ENCODE peak calls at places on chromosomes 6 and 20, in four cellular contexts. W is CD4-positive, CD25-positive, alpha-beta regulatory T cell; V is pancreas; X is neural progenitor cell. P is an unnamed sample.

GRCh38 chr20:2871555-2872303 is 1.6 kb upstream of the PTPRA start:
- DNase-seq in V (peak; percentile 23), X (peak; percentile 8), W (no peak), P (no peak)

GRCh38 chr6:63352587-63353281 is 33.0 kb upstream of the LGSN start:
- DNase-seq in X (peak; percentile 57), W (no peak), V (peak; percentile 62), P (no peak)

GRCh38 chr6:141403103-141403502 is 729.6 kb upstream of the GJE1 start:
- DNase-seq in W (no peak), X (no peak), V (no peak), P (no peak)

GRCh38 chr20:17562804-17563305 is 7.0 kb upstream of the DSTN start:
- DNase-seq in V (no peak), X (no peak), W (no peak), P (no peak)

GRCh38 chr20:32333181-32333987 is 24.7 kb upstream of the ASXL1 start:
- DNase-seq in W (no peak), V (no peak), X (no peak), P (no peak)

GRCh38 chr6:120604510-120604909 is 729.8 kb downstream of the TBC1D32 start:
- DNase-seq in X (no peak), W (no peak), V (no peak), P (no peak)

GRCh38 chr6:1527098-1527497 is 82.6 kb upstream of the FOXC1 start:
- DNase-seq in V (no peak), W (no peak), X (peak; percentile 61), P (peak; percentile 49)

GRCh38 chr6:107956586-107957164 is 1.3 kb downstream of the SEC63 start:
- DNase-seq in V (no peak), W (peak; percentile 11), X (no peak), P (no peak)

GRCh38 chr20:21548390-21549035 is 34.6 kb upstream of the NKX2-2 start:
- DNase-seq in X (no peak), W (peak; percentile 84), V (no peak), P (peak; percentile 83)

GRCh38 chr6:7697432-7697819 is 28.5 kb upstream of the BMP6 start:
- DNase-seq in W (no peak), X (no peak), V (no peak), P (no peak)

GRCh38 chr6:166307082-166307980 is 861 bp downstream of the PRR18 start:
- DNase-seq in X (peak; percentile 80), V (peak; percentile 26), W (no peak), P (no peak)

GRCh38 chr6:21856096-21856825 is 262.7 kb downstream of the SOX4 start:
- DNase-seq in W (no peak), X (no peak), V (no peak), P (no peak)

GRCh38 chr6:116514103-116514502 is 2.7 kb downstream of the CALHM5 start:
- DNase-seq in X (no peak), V (no peak), W (no peak), P (no peak)

GRCh38 chr6:2231438-2231837 is 14.0 kb downstream of the GMDS start:
- DNase-seq in W (no peak), X (no peak), V (no peak), P (no peak)

GRCh38 chr20:32518593-32519366 is 66.4 kb downstream of the NOL4L start:
- DNase-seq in X (peak; percentile 72), V (no peak), W (no peak), P (no peak)

GRCh38 chr6:54719633-54720032 is 126.9 kb upstream of the FAM83B start:
- DNase-seq in X (peak; percentile 31), V (no peak), W (no peak), P (no peak)

GRCh38 chr20:35490736-35491181 is 35.4 kb downstream of the CEP250 start:
- DNase-seq in W (peak; percentile 78), V (no peak), X (no peak), P (peak; percentile 53)

GRCh38 chr20:6703047-6703446 is 64.4 kb upstream of the BMP2 start:
- DNase-seq in V (no peak), W (no peak), X (no peak), P (no peak)
- H3K4me1 ChIP-seq in V (peaks cover 40% of the 10 kb centered on the region), W (no peaks in the 10 kb centered on the region), X (peaks cover 3% of the 10 kb centered on the region), P (no peaks in the 10 kb centered on the region)

GRCh38 chr6:34195726-34196115 is 41.0 kb upstream of the HMGA1 start:
- DNase-seq in V (no peak), X (no peak), W (no peak), P (no peak)

GRCh38 chr6:34194770-34195169 is 41.9 kb upstream of the HMGA1 start:
- DNase-seq in X (no peak), W (no peak), V (no peak), P (no peak)

GRCh38 chr6:34200340-34200971 is 36.2 kb upstream of the HMGA1 start:
- DNase-seq in V (no peak), X (no peak), W (no peak), P (no peak)

GRCh38 chr6:34196116-34196832 is 40.4 kb upstream of the HMGA1 start:
- DNase-seq in W (peak; percentile 86), X (peak; percentile 78), V (peak; percentile 87), P (peak; percentile 86)

GRCh38 chr6:34196833-34197195 is 39.9 kb upstream of the HMGA1 start:
- DNase-seq in V (no peak), W (no peak), X (no peak), P (no peak)
- H3K27ac ChIP-seq in V (no peak overlapping the region), W (no peak overlapping the region), X (no peak overlapping the region), P (peak overlapping the region; percentile 72)

DNA sequence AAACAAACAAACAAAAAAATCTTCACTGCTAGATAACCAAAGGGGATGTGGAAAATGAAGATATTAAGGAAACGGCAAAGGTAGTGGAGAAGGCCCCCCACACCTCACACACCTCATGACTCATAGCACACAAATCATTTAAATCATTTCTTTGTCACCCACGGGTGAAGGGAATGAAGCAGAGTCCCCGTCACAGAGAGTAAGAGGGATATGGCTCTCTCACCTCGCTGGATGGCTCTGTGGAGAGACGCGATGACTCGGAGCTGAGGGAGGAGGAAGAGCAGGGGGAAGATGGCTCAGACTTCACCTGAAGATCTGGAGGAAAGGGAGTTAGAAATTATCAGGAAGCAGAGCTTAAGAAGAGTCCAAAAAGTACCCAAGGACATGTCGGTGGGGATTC is 1.2 kb downstream of the ATF6B start:
- DNase-seq in V (no peak), X (no peak), W (no peak), P (no peak)
- H3K4me3 ChIP-seq in V (peak overlapping the region; percentile 85), X (peak overlapping the region; percentile 87), W (peak overlapping the region; percentile 89), P (peak overlapping the region; percentile 96)

GRCh38 chr6:106731144-106731842 is 101.9 kb downstream of the QRSL1 start:
- DNase-seq in X (no peak), W (no peak), V (peak; percentile 87), P (no peak)
- H3K4me1 ChIP-seq in X (no peaks in the 10 kb centered on the region), W (no peaks in the 10 kb centered on the region), V (peaks cover 36% of the 10 kb centered on the region), P (no peaks in the 10 kb centered on the region)

DNA sequence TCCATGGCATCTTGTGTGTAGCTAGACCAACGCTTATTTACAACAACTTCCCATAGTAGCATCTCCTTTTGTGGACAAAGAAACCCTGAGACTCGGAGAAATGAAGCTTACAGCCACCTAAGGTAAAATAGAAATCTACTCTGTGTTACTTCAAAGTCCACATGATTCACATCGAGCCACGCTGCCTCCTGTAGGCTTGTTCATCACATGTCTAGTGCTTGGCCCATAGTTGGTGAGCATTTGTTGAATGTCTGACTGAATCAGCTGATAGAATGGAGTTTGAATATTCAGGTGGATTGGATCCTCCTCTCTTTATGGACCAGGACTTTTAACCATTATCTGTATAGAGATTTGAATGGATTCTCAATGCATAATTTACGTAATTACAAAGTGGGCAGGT is 130.7 kb downstream of the CCDC170 start:
- DNase-seq in V (no peak), X (no peak), W (no peak), P (no peak)
- H3K27ac ChIP-seq in V (no peak overlapping the region), X (no peak overlapping the region), W (no peak overlapping the region), P (no peak overlapping the region)

DNA sequence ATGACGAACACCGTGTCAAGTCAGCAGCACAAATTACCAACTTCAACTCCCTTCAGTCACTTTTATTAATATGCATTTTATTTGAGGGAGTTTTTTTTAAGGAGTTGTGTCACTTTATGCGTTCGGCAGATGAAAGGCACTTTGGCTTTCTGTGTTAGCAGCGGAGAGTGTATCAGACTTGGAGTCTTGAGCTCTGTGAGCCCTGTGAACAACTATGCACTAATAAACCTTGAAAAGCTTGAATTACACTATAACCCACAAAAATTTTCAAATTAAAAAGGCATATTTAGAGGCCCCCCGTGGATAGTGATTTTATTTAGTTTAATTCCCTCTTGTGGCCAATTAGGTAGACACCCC is 335.3 kb upstream of the NT5E start:
- DNase-seq in X (no peak), W (no peak), V (no peak), P (no peak)
- H3K4me3 ChIP-seq in X (no peak overlapping the region), W (no peak overlapping the region), V (no peak overlapping the region), P (no peak overlapping the region)

DNA sequence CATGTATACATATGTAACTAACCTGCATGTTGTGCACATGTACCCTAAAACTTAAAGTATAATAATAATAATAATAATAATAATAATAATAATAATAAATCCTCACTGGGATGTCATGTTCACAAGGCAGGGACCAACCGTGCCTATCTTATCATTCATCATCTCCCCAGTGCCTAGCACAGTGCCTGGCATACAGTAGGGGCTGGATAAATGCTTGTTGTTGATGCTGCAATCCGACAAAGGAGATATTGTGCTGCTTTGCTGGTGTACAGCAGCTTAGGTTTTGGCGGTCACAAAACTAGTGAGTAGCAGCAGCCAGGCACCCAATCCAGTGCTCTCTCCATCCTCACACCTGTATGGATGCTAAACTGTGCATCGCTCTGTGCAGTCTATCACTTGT is 94.1 kb upstream of the ASF1A start:
- DNase-seq in W (no peak), X (no peak), V (no peak), P (no peak)
- H3K4me1 ChIP-seq in W (peaks cover 24% of the 10 kb centered on the region), X (peaks cover 4% of the 10 kb centered on the region), V (no peaks in the 10 kb centered on the region), P (peaks cover 17% of the 10 kb centered on the region)

GRCh38 chr20:1829531-1829930 is 65.7 kb upstream of the SIRPA start:
- DNase-seq in W (no peak), X (no peak), V (no peak), P (no peak)

GRCh38 chr20:1828786-1829131 is 66.4 kb upstream of the SIRPA start:
- DNase-seq in X (no peak), V (no peak), W (no peak), P (no peak)

GRCh38 chr20:1827510-1827973 is 67.7 kb upstream of the SIRPA start:
- DNase-seq in W (no peak), V (no peak), X (no peak), P (no peak)

GRCh38 chr20:1830240-1830639 is 65.0 kb upstream of the SIRPA start:
- DNase-seq in V (peak; percentile 48), X (no peak), W (no peak), P (no peak)

GRCh38 chr20:1827974-1828785 is 67.0 kb upstream of the SIRPA start:
- DNase-seq in W (no peak), X (peak; percentile 57), V (peak; percentile 64), P (no peak)
- H3K27ac ChIP-seq in W (no peak overlapping the region), X (no peak overlapping the region), V (peak overlapping the region; percentile 83), P (no peak overlapping the region)